ENCODE peak calls at places on chromosomes 1 and 21, in four cellular contexts. V, N, M and G are unnamed samples.

GRCh38 chr21:25323356-25323949 is 283.8 kb downstream of the MRPL39 start:
- DNase-seq in V (no peak), N (no peak), M (no peak), G (no peak)

GRCh38 chr1:17861685-17862084 is 106.6 kb downstream of the ACTL8 start:
- DNase-seq in V (no peak), N (no peak), M (no peak), G (no peak)

GRCh38 chr1:165434264-165434663 is 10.7 kb downstream of the RXRG start:
- DNase-seq in V (no peak), N (no peak), M (no peak), G (no peak)

GRCh38 chr1:58971629-58972140 is 187.8 kb upstream of the JUN start:
- DNase-seq in V (no peak), N (no peak), M (peak), G (peak)

GRCh38 chr1:818611-819291 is 105.0 kb upstream of the SAMD11 start:
- DNase-seq in V (no peak), N (no peak), M (no peak), G (no peak)

GRCh38 chr1:231324660-231325059 is 13.0 kb downstream of the EXOC8 start:
- DNase-seq in V (no peak), N (no peak), M (no peak), G (no peak)

GRCh38 chr1:22288593-22289241 is 145.8 kb upstream of the WNT4 start:
- DNase-seq in V (no peak), N (peak), M (peak), G (no peak)

GRCh38 chr1:113456967-113457366 is 66.7 kb downstream of the MAGI3 start:
- DNase-seq in V (peak), N (no peak), M (peak), G (peak)

GRCh38 chr1:164524810-164525209 is 34.2 kb upstream of the PBX1 start:
- DNase-seq in V (no peak), N (no peak), M (no peak), G (no peak)

GRCh38 chr1:65820983-65821382 is 28.3 kb downstream of the PDE4B start:
- DNase-seq in V (no peak), N (no peak), M (no peak), G (no peak)

GRCh38 chr1:13764533-13764932 is 64.5 kb downstream of the PRDM2 start:
- DNase-seq in V (no peak), N (no peak), M (no peak), G (no peak)

GRCh38 chr1:84298336-84298687 is 3.2 kb upstream of the SAMD13 start:
- DNase-seq in V (peak), N (no peak), M (peak), G (peak)

GRCh38 chr1:226181996-226182714 is 4.4 kb downstream of the ACBD3 start:
- DNase-seq in V (peak), N (no peak), M (peak), G (peak)

GRCh38 chr1:23010734-23011449 is 4.8 kb downstream of the TEX46 start:
- DNase-seq in V (no peak), N (no peak), M (no peak), G (no peak)

GRCh38 chr1:203380395-203381150 is 29.7 kb upstream of the FMOD start:
- DNase-seq in V (no peak), N (no peak), M (no peak), G (no peak)

GRCh38 chr21:32974653-32975052 is 51.1 kb upstream of the OLIG2 start:
- DNase-seq in V (no peak), N (no peak), M (no peak), G (no peak)

GRCh38 chr1:180168786-180169640 is 14.3 kb downstream of the QSOX1 start:
- DNase-seq in V (no peak), N (no peak), M (peak), G (peak)

GRCh38 chr21:38806153-38806941 is 618 bp downstream of the ETS2 start:
- DNase-seq in V (no peak), N (no peak), M (no peak), G (no peak)

GRCh38 chr1:61226791-61227567 is 144.6 kb downstream of the NFIA start:
- DNase-seq in V (no peak), N (no peak), M (peak), G (peak)

GRCh38 chr1:208079161-208079560 is 165.0 kb downstream of the PLXNA2 start:
- DNase-seq in V (no peak), N (no peak), M (no peak), G (no peak)
- TF ChIP-seq CTCF in V (no peak), N (no peak), M (no peak), G (no peak)

GRCh38 chr1:151255381-151255780 is 847 bp downstream of the PSMD4 start:
- DNase-seq in V (no peak), N (no peak), M (no peak), G (no peak)

GRCh38 chr1:151259351-151259750 is 4.8 kb downstream of the PSMD4 start:
- DNase-seq in V (no peak), N (no peak), M (no peak), G (no peak)

GRCh38 chr1:151251656-151252470 is 2.7 kb upstream of the PSMD4 start:
- DNase-seq in V (peak), N (no peak), M (peak), G (peak)

GRCh38 chr1:151254217-151255213 is at the start of gene PSMD4:
- DNase-seq in V (peak), N (peak), M (peak), G (peak)
- TF ChIP-seq POLR2A in V (peak), N (peak), M (no peak), G (peak)

DNA sequence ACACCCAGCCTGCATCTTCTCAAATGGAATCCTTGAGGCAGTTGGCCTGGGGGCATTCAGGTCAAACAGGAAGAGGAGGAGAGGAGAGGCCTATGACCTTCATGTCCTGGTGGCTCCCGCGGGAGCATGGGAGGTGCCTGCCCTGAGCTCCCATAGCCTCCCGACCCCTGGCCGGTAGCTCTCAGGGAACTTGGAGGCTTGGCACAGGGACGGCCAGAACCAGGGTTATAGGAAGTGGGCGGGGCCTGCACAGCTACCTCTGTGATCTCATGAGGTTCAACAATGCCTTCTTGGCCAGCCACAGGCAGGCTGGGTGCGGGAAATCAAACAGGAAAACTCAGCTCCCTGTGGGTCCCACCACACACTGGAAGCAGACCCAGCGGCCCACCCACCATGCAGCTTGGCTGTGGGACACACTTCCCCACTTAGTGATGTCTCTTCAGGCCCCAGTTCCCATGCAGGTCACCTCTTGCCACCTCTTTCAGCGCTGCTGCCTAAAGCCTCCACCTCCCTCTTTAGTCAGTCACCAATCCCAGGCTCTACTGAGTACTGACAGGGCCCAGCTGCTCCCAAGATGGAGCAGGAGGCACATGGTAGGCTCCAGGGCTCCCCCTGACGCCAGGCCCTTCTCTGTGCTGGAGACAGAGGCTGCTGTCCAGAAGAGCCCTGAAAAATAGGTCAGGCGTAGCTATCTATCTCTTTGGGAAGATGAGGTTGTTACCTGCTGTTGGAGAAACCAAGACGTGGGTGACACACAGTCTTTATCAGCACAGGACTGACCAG is at the start of gene SLFNL1:
- DNase-seq in V (no peak), N (no peak), M (no peak), G (no peak)
- TF ChIP-seq CTCF in V (no peak), N (no peak), M (no peak), G (no peak)

GRCh38 chr1:88891318-88892145 is at the start of gene GTF2B:
- DNase-seq in V (peak), N (peak), M (peak), G (peak)
- TF ChIP-seq POLR2A in V (peak), N (peak), M (peak), G (peak)